ENCODE peak calls at places on chromosomes 11 and 22, in six cellular contexts. One of them, this sample, is unnamed.
A peak's percentile ranks its signal among the peaks of the same experiment; 100 is the strongest.

GRCh38 chr11:78085972-78086371 is 6.3 kb upstream of the NDUFC2 start:
- DNase-seq in HepG2: peak; percentile 34
- DNase-seq in fibroblast of lung: no peak
- DNase-seq in neural progenitor cell: no peak
- DNase-seq in PC-3: no peak
- DNase-seq in PC-9: no peak
- DNase-seq in this sample: no peak

GRCh38 chr11:113248702-113249490 is 65.5 kb upstream of the TTC12 start:
- DNase-seq in PC-3: no peak
- DNase-seq in HepG2: no peak
- DNase-seq in fibroblast of lung: no peak
- DNase-seq in PC-9: no peak
- DNase-seq in neural progenitor cell: no peak
- DNase-seq in this sample: no peak

GRCh38 chr11:2406878-2407410 is 6.4 kb downstream of the TSSC4 start:
- DNase-seq in neural progenitor cell: no peak
- DNase-seq in HepG2: no peak
- DNase-seq in PC-9: no peak
- DNase-seq in PC-3: no peak
- DNase-seq in fibroblast of lung: no peak
- DNase-seq in this sample: no peak

GRCh38 chr11:96978751-96979150 is 588.9 kb downstream of the JRKL start:
- DNase-seq in HepG2: no peak
- DNase-seq in neural progenitor cell: no peak
- DNase-seq in PC-3: no peak
- DNase-seq in PC-9: no peak
- DNase-seq in fibroblast of lung: no peak
- DNase-seq in this sample: no peak

GRCh38 chr22:36839356-36840073 is 21.3 kb upstream of the NCF4 start:
- DNase-seq in PC-3: peak; percentile 76
- DNase-seq in HepG2: no peak
- DNase-seq in PC-9: peak; percentile 96
- DNase-seq in fibroblast of lung: no peak
- DNase-seq in neural progenitor cell: no peak
- DNase-seq in this sample: peak; percentile 46

GRCh38 chr11:120608760-120609211 is 97.2 kb downstream of the GRIK4 start:
- DNase-seq in fibroblast of lung: peak; percentile 75
- DNase-seq in PC-3: no peak
- DNase-seq in PC-9: no peak
- DNase-seq in neural progenitor cell: peak; percentile 36
- DNase-seq in HepG2: no peak
- DNase-seq in this sample: no peak

GRCh38 chr11:68993546-68993945 is 12.8 kb upstream of the MRGPRD start:
- DNase-seq in PC-9: no peak
- DNase-seq in neural progenitor cell: no peak
- DNase-seq in fibroblast of lung: no peak
- DNase-seq in HepG2: no peak
- DNase-seq in PC-3: no peak
- DNase-seq in this sample: no peak

GRCh38 chr22:23063539-23064380 is 6.6 kb upstream of the GNAZ start:
- DNase-seq in neural progenitor cell: no peak
- DNase-seq in fibroblast of lung: no peak
- DNase-seq in PC-3: no peak
- DNase-seq in PC-9: no peak
- DNase-seq in HepG2: no peak
- DNase-seq in this sample: no peak

GRCh38 chr22:17477401-17477833 is 85.9 kb upstream of the SLC25A18 start:
- DNase-seq in fibroblast of lung: peak; percentile 82
- DNase-seq in PC-3: no peak
- DNase-seq in HepG2: no peak
- DNase-seq in PC-9: no peak
- DNase-seq in neural progenitor cell: peak; percentile 18
- DNase-seq in this sample: peak; percentile 14

GRCh38 chr11:32895471-32895870 is 2.9 kb downstream of the QSER1 start:
- DNase-seq in neural progenitor cell: no peak
- DNase-seq in PC-9: no peak
- DNase-seq in PC-3: no peak
- DNase-seq in HepG2: no peak
- DNase-seq in fibroblast of lung: no peak
- DNase-seq in this sample: no peak

GRCh38 chr22:46798366-46799057 is 36.1 kb downstream of the TBC1D22A start:
- DNase-seq in neural progenitor cell: peak; percentile 82
- DNase-seq in PC-3: peak; percentile 79
- DNase-seq in PC-9: peak; percentile 72
- DNase-seq in HepG2: peak; percentile 92
- DNase-seq in fibroblast of lung: peak; percentile 70
- DNase-seq in this sample: peak; percentile 34

GRCh38 chr22:30044369-30044768 is 35.9 kb upstream of the HORMAD2 start:
- DNase-seq in HepG2: peak; percentile 34
- DNase-seq in fibroblast of lung: peak; percentile 90
- DNase-seq in PC-9: peak; percentile 96
- DNase-seq in neural progenitor cell: no peak
- DNase-seq in PC-3: peak; percentile 71
- DNase-seq in this sample: peak; percentile 92

GRCh38 chr11:86202013-86202336 is 42.6 kb upstream of the EED start:
- DNase-seq in neural progenitor cell: no peak
- DNase-seq in fibroblast of lung: no peak
- DNase-seq in HepG2: no peak
- DNase-seq in PC-9: no peak
- DNase-seq in PC-3: no peak
- DNase-seq in this sample: no peak

GRCh38 chr11:64951529-64951928 is 15.8 kb upstream of the GPHA2 start:
- DNase-seq in PC-9: no peak
- DNase-seq in PC-3: no peak
- DNase-seq in fibroblast of lung: no peak
- DNase-seq in neural progenitor cell: no peak
- DNase-seq in HepG2: no peak
- DNase-seq in this sample: no peak

DNA sequence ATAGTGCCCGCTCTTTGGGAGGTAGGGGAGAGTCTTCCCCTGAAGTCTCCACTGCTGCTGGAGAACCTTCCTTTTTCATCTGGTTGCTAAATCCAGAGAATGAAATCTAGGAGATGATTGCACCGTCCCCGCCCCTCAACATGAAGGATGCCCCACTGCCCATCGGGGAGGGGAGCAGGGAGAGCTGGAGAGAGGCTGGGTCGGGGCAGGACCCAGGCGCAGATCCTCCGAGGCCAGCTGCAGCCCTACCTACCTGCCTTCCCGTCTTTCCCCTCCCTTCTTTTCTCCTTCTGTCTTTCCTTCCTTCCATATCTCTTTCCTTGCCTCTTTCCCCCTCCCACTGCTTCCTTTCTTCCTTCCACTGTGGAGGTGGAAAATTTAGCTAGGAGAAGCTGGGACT is 811 bp upstream of the PLEKHB1 start:
- DNase-seq in PC-9: no peak
- DNase-seq in HepG2: no peak
- DNase-seq in neural progenitor cell: peak; percentile 34
- DNase-seq in PC-3: no peak
- DNase-seq in fibroblast of lung: no peak
- DNase-seq in this sample: no peak
- TF ChIP-seq EZH2 in PC-9: no peak
- TF ChIP-seq EZH2 in HepG2: no peak
- TF ChIP-seq EZH2 in neural progenitor cell: no peak
- TF ChIP-seq EZH2 in PC-3: no peak
- TF ChIP-seq EZH2 in fibroblast of lung: no peak
- TF ChIP-seq EZH2 in this sample: no peak

DNA sequence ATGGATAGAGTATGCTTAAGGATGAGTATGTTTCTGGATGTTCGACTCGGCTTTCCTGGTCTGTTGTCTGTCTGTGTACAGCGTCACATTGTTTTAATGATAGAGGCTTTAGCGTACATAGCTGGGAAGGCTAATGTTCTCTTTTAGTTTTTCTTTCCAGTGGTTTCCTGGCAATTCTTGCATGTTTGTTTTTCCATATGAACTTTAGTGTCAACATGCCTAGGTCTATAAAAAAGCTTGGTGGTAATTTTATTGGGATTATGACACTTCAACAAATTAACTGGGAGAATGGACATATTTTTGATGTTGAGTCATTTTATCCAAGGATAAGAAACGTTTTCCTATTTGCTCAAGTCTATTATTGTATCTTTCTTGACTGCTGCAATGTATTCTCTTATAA is 17.6 kb downstream of the F2 start:
- DNase-seq in neural progenitor cell: no peak
- DNase-seq in fibroblast of lung: no peak
- DNase-seq in HepG2: no peak
- DNase-seq in PC-3: peak; percentile 45
- DNase-seq in PC-9: no peak
- DNase-seq in this sample: no peak
- H2AFZ ChIP-seq in neural progenitor cell: no peak overlapping the region
- H2AFZ ChIP-seq in fibroblast of lung: no peak overlapping the region
- H2AFZ ChIP-seq in HepG2: no peak overlapping the region
- H2AFZ ChIP-seq in PC-3: no peak overlapping the region
- H2AFZ ChIP-seq in PC-9: no peak overlapping the region
- H2AFZ ChIP-seq in this sample: no peak overlapping the region

GRCh38 chr11:134670961-134671370 is 258.9 kb upstream of the B3GAT1 start:
- DNase-seq in PC-9: no peak
- DNase-seq in neural progenitor cell: no peak
- DNase-seq in fibroblast of lung: no peak
- DNase-seq in PC-3: no peak
- DNase-seq in HepG2: no peak
- DNase-seq in this sample: no peak
- TF ChIP-seq EZH2 in PC-9: no peak
- TF ChIP-seq EZH2 in neural progenitor cell: no peak
- TF ChIP-seq EZH2 in fibroblast of lung: no peak
- TF ChIP-seq EZH2 in PC-3: no peak
- TF ChIP-seq EZH2 in HepG2: no peak
- TF ChIP-seq EZH2 in this sample: no peak

GRCh38 chr22:25748140-25748539 is 6.2 kb downstream of the MYO18B start:
- DNase-seq in HepG2: no peak
- DNase-seq in PC-3: no peak
- DNase-seq in neural progenitor cell: no peak
- DNase-seq in fibroblast of lung: no peak
- DNase-seq in PC-9: no peak
- DNase-seq in this sample: no peak
- H2AFZ ChIP-seq in HepG2: no peak overlapping the region
- H2AFZ ChIP-seq in PC-3: no peak overlapping the region
- H2AFZ ChIP-seq in neural progenitor cell: no peak overlapping the region
- H2AFZ ChIP-seq in fibroblast of lung: no peak overlapping the region
- H2AFZ ChIP-seq in PC-9: no peak overlapping the region
- H2AFZ ChIP-seq in this sample: no peak overlapping the region

GRCh38 chr11:95776859-95777258 is 12.7 kb downstream of the FAM76B start:
- DNase-seq in HepG2: no peak
- DNase-seq in neural progenitor cell: no peak
- DNase-seq in PC-9: no peak
- DNase-seq in fibroblast of lung: no peak
- DNase-seq in PC-3: no peak
- DNase-seq in this sample: no peak

GRCh38 chr11:95778699-95779098 is 10.9 kb downstream of the FAM76B start:
- DNase-seq in PC-3: no peak
- DNase-seq in fibroblast of lung: no peak
- DNase-seq in PC-9: no peak
- DNase-seq in HepG2: no peak
- DNase-seq in neural progenitor cell: no peak
- DNase-seq in this sample: no peak

GRCh38 chr11:95780544-95780943 is 9.0 kb downstream of the FAM76B start:
- DNase-seq in neural progenitor cell: no peak
- DNase-seq in PC-3: no peak
- DNase-seq in fibroblast of lung: no peak
- DNase-seq in PC-9: no peak
- DNase-seq in HepG2: no peak
- DNase-seq in this sample: no peak
- TF ChIP-seq EZH2 in neural progenitor cell: no peak
- TF ChIP-seq EZH2 in PC-3: no peak
- TF ChIP-seq EZH2 in fibroblast of lung: no peak
- TF ChIP-seq EZH2 in PC-9: no peak
- TF ChIP-seq EZH2 in HepG2: no peak
- TF ChIP-seq EZH2 in this sample: no peak

This sample was measured in mammary epithelial cell.